ENCODE peak calls at places on chromosomes 3 and 15, in seven cellular contexts. E is MM.1S, G is PC-3, L is neural progenitor cell, V is hepatocyte, T is HCT116, M is GM23338. A is an unnamed sample. For H3K4me1, the result is how much of the 10 kb centered on the place peaks cover.

GRCh38 chr3:81452406-81452805 is 309.0 kb downstream of the GBE1 start:
- DNase-seq in E (no peak), G (peak), L (no peak), V (no peak), T (no peak), M (no peak), A (no peak)

GRCh38 chr3:45596290-45596791 is 1.8 kb downstream of the LIMD1 start:
- DNase-seq in E (peak), G (peak), L (no peak), V (no peak), T (no peak), M (no peak), A (no peak)

GRCh38 chr3:139935071-139935865 is at the start of gene CLSTN2:
- DNase-seq in E (peak), G (no peak), L (peak), V (peak), T (no peak), M (peak), A (peak)

GRCh38 chr3:102006812-102007485 is 157.6 kb downstream of the NFKBIZ start:
- DNase-seq in E (no peak), G (peak), L (no peak), V (peak), T (no peak), M (no peak), A (peak)

GRCh38 chr3:146326875-146327543 is 76.1 kb upstream of the PLSCR4 start:
- DNase-seq in E (peak), G (peak), L (peak), V (peak), T (peak), M (peak), A (peak)

GRCh38 chr3:13348671-13349396 is 71.3 kb downstream of the NUP210 start:
- DNase-seq in E (no peak), G (no peak), L (peak), V (no peak), T (no peak), M (peak), A (no peak)

GRCh38 chr3:13070622-13071021 is 2.6 kb downstream of the IQSEC1 start:
- DNase-seq in E (no peak), G (no peak), L (peak), V (no peak), T (no peak), M (no peak), A (no peak)

GRCh38 chr3:37291275-37291700 is 116.9 kb upstream of the LRRFIP2 start:
- DNase-seq in E (no peak), G (peak), L (no peak), V (no peak), T (no peak), M (no peak), A (peak)

GRCh38 chr15:52181938-52182780 is 9.0 kb downstream of the GNB5 start:
- DNase-seq in E (no peak), G (no peak), L (no peak), V (no peak), T (no peak), M (no peak), A (no peak)

GRCh38 chr15:89749951-89750559 is 994 bp downstream of the MESP1 start:
- DNase-seq in E (peak), G (peak), L (peak), V (no peak), T (no peak), M (no peak), A (no peak)

GRCh38 chr3:33807190-33807589 is 8.8 kb downstream of the PDCD6IP start:
- DNase-seq in E (no peak), G (no peak), L (no peak), V (no peak), T (no peak), M (no peak), A (no peak)

GRCh38 chr3:116338713-116339112 is 106.6 kb downstream of the LSAMP start:
- DNase-seq in E (no peak), G (no peak), L (peak), V (no peak), T (no peak), M (peak), A (no peak)

GRCh38 chr15:82890338-82891024 is 62.0 kb downstream of the HOMER2 start:
- DNase-seq in E (no peak), G (no peak), L (no peak), V (no peak), T (no peak), M (no peak), A (peak)

GRCh38 chr3:64300790-64301423 is 75.6 kb upstream of the PRICKLE2 start:
- DNase-seq in E (no peak), G (peak), L (no peak), V (no peak), T (no peak), M (no peak), A (peak)

GRCh38 chr3:38117748-38118420 is 19.0 kb downstream of the ACAA1 start:
- DNase-seq in E (peak), G (peak), L (peak), V (peak), T (peak), M (peak), A (peak)

GRCh38 chr3:120435621-120436020 is 15.2 kb downstream of the FSTL1 start:
- DNase-seq in E (no peak), G (peak), L (no peak), V (peak), T (peak), M (no peak), A (peak)

GRCh38 chr3:125085166-125085565 is 29.4 kb upstream of the HEG1 start:
- DNase-seq in E (no peak), G (no peak), L (no peak), V (no peak), T (no peak), M (no peak), A (no peak)

GRCh38 chr3:13785853-13786455 is 93.9 kb downstream of the WNT7A start:
- DNase-seq in E (no peak), G (no peak), L (peak), V (no peak), T (no peak), M (no peak), A (no peak)

GRCh38 chr3:141104151-141104741 is 53.1 kb downstream of the SPSB4 start:
- DNase-seq in E (no peak), G (no peak), L (no peak), V (peak), T (no peak), M (no peak), A (no peak)

GRCh38 chr15:96851613-96852012 is 521.1 kb downstream of the NR2F2 start:
- DNase-seq in E (no peak), G (peak), L (no peak), V (no peak), T (no peak), M (no peak), A (no peak)

GRCh38 chr15:56244237-56244810 is 645 bp upstream of the RFX7 start:
- DNase-seq in E (no peak), G (peak), L (peak), V (peak), T (no peak), M (peak), A (peak)

GRCh38 chr3:182913889-182914288 is 66.4 kb downstream of the DCUN1D1 start:
- DNase-seq in E (peak), G (peak), L (no peak), V (no peak), T (no peak), M (no peak), A (no peak)

GRCh38 chr15:66701422-66702034 is 508 bp upstream of the SMAD6 start:
- DNase-seq in E (peak), G (no peak), L (peak), V (no peak), T (peak), M (peak), A (peak)

GRCh38 chr15:80379671-80380070 is 24.5 kb upstream of the ARNT2 start:
- DNase-seq in E (no peak), G (no peak), L (no peak), V (no peak), T (no peak), M (no peak), A (no peak)

GRCh38 chr15:37122703-37123102 is 22.4 kb upstream of the MEIS2 start:
- DNase-seq in E (no peak), G (no peak), L (no peak), V (no peak), T (no peak), M (no peak), A (no peak)

GRCh38 chr3:112973325-112974177 is 1.4 kb downstream of the CD200R1 start:
- DNase-seq in E (peak), G (no peak), L (no peak), V (no peak), T (no peak), M (no peak), A (no peak)

GRCh38 chr15:84079885-84080777 is 155.4 kb upstream of the GOLGA6L4 start:
- DNase-seq in E (peak), G (no peak), L (peak), V (peak), T (no peak), M (peak), A (peak)

GRCh38 chr3:46497556-46498265 is at the start of gene RTP3:
- DNase-seq in E (no peak), G (no peak), L (no peak), V (no peak), T (no peak), M (no peak), A (no peak)

GRCh38 chr3:178500631-178501030 is 35.6 kb upstream of the KCNMB2 start:
- DNase-seq in E (no peak), G (peak), L (no peak), V (no peak), T (no peak), M (no peak), A (peak)

GRCh38 chr3:122952509-122952908 is 75.1 kb downstream of the SEMA5B start:
- DNase-seq in E (no peak), G (peak), L (peak), V (no peak), T (no peak), M (peak), A (peak)

GRCh38 chr3:32707026-32707370 is 22.0 kb downstream of the CNOT10 start:
- DNase-seq in E (no peak), G (no peak), L (no peak), V (no peak), T (no peak), M (no peak), A (no peak)

GRCh38 chr3:132593950-132594328 is 3.1 kb upstream of the ACKR4 start:
- DNase-seq in E (no peak), G (peak), L (no peak), V (no peak), T (no peak), M (no peak), A (peak)

GRCh38 chr15:58453931-58454793 is 22.4 kb downstream of the LIPC start:
- DNase-seq in E (no peak), G (no peak), L (no peak), V (no peak), T (no peak), M (no peak), A (peak)

GRCh38 chr3:116256843-116257485 is 188.3 kb downstream of the LSAMP start:
- DNase-seq in E (no peak), G (no peak), L (no peak), V (no peak), T (no peak), M (peak), A (peak)

GRCh38 chr3:115388166-115388565 is 235.1 kb upstream of the GAP43 start:
- DNase-seq in E (no peak), G (no peak), L (no peak), V (no peak), T (no peak), M (no peak), A (peak)

GRCh38 chr3:139117136-139117675 is 72.5 kb upstream of the PRR23C start:
- DNase-seq in E (no peak), G (peak), L (no peak), V (no peak), T (no peak), M (no peak), A (peak)

GRCh38 chr3:134407247-134407640 is 33.0 kb upstream of the AMOTL2 start:
- DNase-seq in E (no peak), G (no peak), L (no peak), V (no peak), T (no peak), M (peak), A (peak)
- TF ChIP-seq EZH2 in E (no peak), G (no peak), L (no peak), V (no peak), T (no peak), M (no peak), A (no peak)

DNA sequence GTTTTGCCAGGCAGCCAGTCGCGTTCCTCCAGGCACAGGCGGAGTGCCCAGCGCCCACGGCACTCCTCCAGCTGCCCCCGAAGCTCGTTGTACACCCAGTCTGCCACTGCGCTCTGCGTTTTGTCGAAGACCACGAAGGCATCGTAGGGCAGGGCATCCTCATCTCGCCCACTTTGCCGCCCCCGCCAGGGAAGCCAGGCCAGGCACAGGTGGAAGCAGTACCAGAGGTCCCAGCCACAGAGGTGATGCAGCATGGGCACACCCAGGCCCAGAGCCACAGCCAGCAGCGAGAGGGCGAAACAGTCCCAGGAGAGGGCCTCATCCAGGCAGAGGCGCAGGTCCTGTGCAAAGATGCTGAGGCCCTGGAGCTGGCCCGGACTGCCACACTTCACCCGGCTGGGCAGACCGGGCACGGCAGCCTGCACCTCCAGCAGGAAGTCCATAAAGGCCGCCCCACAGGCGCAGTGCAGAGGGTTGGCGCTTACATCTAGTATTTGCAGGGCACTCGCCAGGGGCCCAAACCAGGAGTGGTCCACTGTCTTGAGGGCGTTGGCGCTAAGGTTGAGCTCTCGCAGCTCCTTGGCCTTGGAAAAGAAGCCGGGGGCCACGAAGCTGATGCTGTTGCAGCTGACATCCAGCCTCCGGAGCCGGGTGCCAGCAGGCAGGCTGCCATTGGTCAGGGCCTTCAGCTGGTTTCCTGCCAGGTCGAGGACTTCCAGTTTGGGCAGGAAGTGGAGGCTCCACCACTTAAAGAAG is 3.7 kb downstream of the TLR9 start:
- DNase-seq in E (no peak), G (no peak), L (no peak), V (no peak), T (no peak), M (no peak), A (no peak)
- TF ChIP-seq EZH2phosphoT487 in E (no peak), G (no peak), L (no peak), V (no peak), T (no peak), M (no peak), A (no peak)

GRCh38 chr15:77706482-77707244 is 74.0 kb upstream of the LINGO1 start:
- DNase-seq in E (no peak), G (no peak), L (no peak), V (no peak), T (no peak), M (no peak), A (no peak)
- H3K4me1 ChIP-seq in E (under half), G (under half), L (under half), V (under half), T (under half), M (under half), A (under half)

GRCh38 chr3:72887723-72888545 is at the start of gene GXYLT2:
- DNase-seq in E (peak), G (peak), L (peak), V (peak), T (no peak), M (peak), A (peak)
- TF ChIP-seq EZH2 in E (no peak), G (no peak), L (no peak), V (no peak), T (no peak), M (no peak), A (no peak)

GRCh38 chr3:49359623-49360022 is 1.5 kb upstream of the GPX1 start:
- DNase-seq in E (no peak), G (peak), L (no peak), V (no peak), T (no peak), M (no peak), A (peak)

GRCh38 chr3:49358884-49359225 is 702 bp upstream of the GPX1 start:
- DNase-seq in E (no peak), G (no peak), L (no peak), V (no peak), T (no peak), M (no peak), A (no peak)

GRCh38 chr3:49353022-49353421 is 5.1 kb downstream of the GPX1 start:
- DNase-seq in E (no peak), G (peak), L (no peak), V (no peak), T (no peak), M (no peak), A (peak)

GRCh38 chr3:49358217-49358883 is at the start of gene GPX1:
- DNase-seq in E (peak), G (peak), L (peak), V (peak), T (peak), M (peak), A (peak)

DNA sequence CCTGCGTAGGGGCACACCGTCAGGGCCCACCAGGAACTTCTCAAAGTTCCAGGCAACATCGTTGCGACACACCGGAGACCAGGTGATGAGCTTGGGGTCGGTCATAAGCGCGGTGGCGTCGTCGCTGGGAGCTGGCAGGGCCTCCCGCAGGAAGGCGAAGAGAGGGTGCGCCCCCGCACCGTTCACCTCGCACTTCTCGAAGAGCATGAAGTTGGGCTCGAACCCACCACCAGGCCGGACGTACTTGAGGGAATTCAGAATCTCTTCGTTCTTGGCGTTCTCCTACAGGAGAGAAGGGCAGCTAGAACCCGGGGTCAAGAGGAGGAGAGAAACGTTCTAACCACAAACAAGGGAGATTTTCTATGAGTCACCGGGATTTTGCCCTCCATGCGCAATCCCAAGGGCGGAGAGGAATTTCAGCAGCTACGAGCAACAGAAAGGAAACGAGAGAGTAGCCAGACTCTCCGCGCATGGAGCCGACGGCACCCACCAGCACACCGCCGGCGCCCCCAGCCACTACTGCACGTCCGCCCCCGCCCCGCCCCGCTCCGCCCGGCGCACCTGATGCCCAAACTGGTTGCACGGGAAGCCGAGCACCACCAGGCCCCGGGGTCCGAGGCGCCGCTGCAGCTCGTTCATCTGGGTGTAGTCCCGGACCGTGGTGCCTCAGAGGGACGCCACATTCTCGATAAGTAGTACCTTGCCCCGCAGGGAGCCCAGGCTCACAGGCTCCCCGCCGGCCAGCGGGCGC is 512 bp downstream of the GPX1 start:
- DNase-seq in E (no peak), G (peak), L (peak), V (peak), T (no peak), M (peak), A (peak)
- TF ChIP-seq EZH2phosphoT487 in E (no peak), G (no peak), L (no peak), V (no peak), T (no peak), M (no peak), A (no peak)

GRCh38 chr15:88631464-88632028 is 7.3 kb upstream of the ISG20 start:
- DNase-seq in E (no peak), G (no peak), L (no peak), V (no peak), T (no peak), M (no peak), A (no peak)
- H3K4me1 ChIP-seq in E (half or more), G (half or more), L (under half), V (under half), T (under half), M (under half), A (under half)

GRCh38 chr3:57331078-57331477 is 38.6 kb upstream of the ASB14 start:
- DNase-seq in E (no peak), G (no peak), L (no peak), V (peak), T (no peak), M (peak), A (no peak)
- TF ChIP-seq EZH2 in E (no peak), G (no peak), L (no peak), V (no peak), T (no peak), M (no peak), A (no peak)

GRCh38 chr3:29758108-29759020 is 477.5 kb downstream of the RBMS3 start:
- DNase-seq in E (no peak), G (peak), L (no peak), V (no peak), T (no peak), M (no peak), A (peak)
- TF ChIP-seq EZH2phosphoT487 in E (no peak), G (no peak), L (no peak), V (no peak), T (no peak), M (no peak), A (peak)

GRCh38 chr15:98779463-98780071 is 131.2 kb downstream of the IGF1R start:
- DNase-seq in E (peak), G (peak), L (peak), V (peak), T (peak), M (peak), A (peak)

GRCh38 chr15:98778960-98779359 is 130.6 kb downstream of the IGF1R start:
- DNase-seq in E (no peak), G (no peak), L (no peak), V (no peak), T (no peak), M (no peak), A (no peak)

GRCh38 chr15:98776607-98777281 is 128.4 kb downstream of the IGF1R start:
- DNase-seq in E (peak), G (no peak), L (no peak), V (peak), T (no peak), M (no peak), A (peak)

GRCh38 chr15:98777426-98777825 is 129.1 kb downstream of the IGF1R start:
- DNase-seq in E (no peak), G (no peak), L (no peak), V (no peak), T (no peak), M (no peak), A (no peak)

GRCh38 chr15:98778263-98778959 is 130.1 kb downstream of the IGF1R start:
- DNase-seq in E (no peak), G (no peak), L (no peak), V (no peak), T (no peak), M (no peak), A (no peak)
- H3K4me1 ChIP-seq in E (under half), G (under half), L (under half), V (under half), T (under half), M (half or more), A (under half)